ENCODE peak calls at places on chromosomes 13 and 19, in five cellular contexts. Q is kidney epithelial cell, P is M059J, O is brain pericyte, D is neural crest cell. S is an unnamed sample.
A peak's percentile ranks its signal among the peaks of the same experiment; 100 is the strongest.

GRCh38 chr13:41608779-41609178 is 151.4 kb downstream of the RGCC start:
- DNase-seq in Q (no peak), P (no peak), O (no peak), D (no peak), S (no peak)

GRCh38 chr19:1189419-1189818 is 15.4 kb upstream of the SBNO2 start:
- DNase-seq in Q (peak; percentile 82), P (peak; percentile 88), O (no peak), D (no peak), S (no peak)

GRCh38 chr19:16829822-16830289 is 658 bp downstream of the SIN3B start:
- DNase-seq in Q (no peak), P (no peak), O (no peak), D (no peak), S (no peak)

GRCh38 chr19:21439372-21439771 is 42.4 kb downstream of the ZNF493 start:
- DNase-seq in Q (no peak), P (no peak), O (no peak), D (no peak), S (no peak)

GRCh38 chr19:57587529-57587928 is 3.6 kb downstream of the ZIK1 start:
- DNase-seq in Q (no peak), P (peak; percentile 91), O (no peak), D (no peak), S (peak; percentile 85)

GRCh38 chr13:51995677-51996551 is 15.3 kb downstream of the ATP7B start:
- DNase-seq in Q (no peak), P (no peak), O (no peak), D (no peak), S (no peak)

GRCh38 chr13:111977184-111977516 is 89.8 kb upstream of the SOX1 start:
- DNase-seq in Q (no peak), P (no peak), O (no peak), D (no peak), S (no peak)

GRCh38 chr13:73465629-73465974 is 406.8 kb downstream of the KLF5 start:
- DNase-seq in Q (peak; percentile 23), P (peak; percentile 67), O (no peak), D (no peak), S (peak; percentile 55)

GRCh38 chr19:49528211-49528771 is 488 bp downstream of the RCN3 start:
- DNase-seq in Q (no peak), P (no peak), O (no peak), D (no peak), S (peak; percentile 90)

GRCh38 chr19:15779756-15780476 is 7.5 kb upstream of the OR10H5 start:
- DNase-seq in Q (no peak), P (peak; percentile 93), O (no peak), D (no peak), S (peak; percentile 9)

GRCh38 chr19:42850981-42851717 is 28.4 kb downstream of the PSG1 start:
- DNase-seq in Q (peak; percentile 96), P (peak; percentile 99), O (no peak), D (no peak), S (peak; percentile 99)

GRCh38 chr13:106302011-106302410 is 233.5 kb downstream of the EFNB2 start:
- DNase-seq in Q (no peak), P (no peak), O (no peak), D (no peak), S (no peak)

GRCh38 chr13:71870036-71870435 is 3.0 kb upstream of the DACH1 start:
- DNase-seq in Q (no peak), P (no peak), O (no peak), D (no peak), S (no peak)

GRCh38 chr13:110479648-110480047 is 81.9 kb downstream of the RAB20 start:
- DNase-seq in Q (no peak), P (no peak), O (no peak), D (no peak), S (no peak)

GRCh38 chr13:60398949-60399589 is 2.0 kb downstream of the TDRD3 start:
- DNase-seq in Q (no peak), P (peak; percentile 3), O (no peak), D (no peak), S (peak; percentile 1)

GRCh38 chr19:9916719-9917118 is 19.6 kb downstream of the OLFM2 start:
- DNase-seq in Q (no peak), P (no peak), O (no peak), D (no peak), S (no peak)

GRCh38 chr13:113429608-113429985 is 23.7 kb downstream of the ADPRHL1 start:
- DNase-seq in Q (no peak), P (no peak), O (no peak), D (no peak), S (no peak)

GRCh38 chr13:97502192-97502591 is 68.2 kb downstream of the RAP2A start:
- DNase-seq in Q (no peak), P (no peak), O (no peak), D (no peak), S (no peak)

GRCh38 chr13:102697929-102698648 is 3.2 kb upstream of the METTL21C start:
- DNase-seq in Q (no peak), P (no peak), O (no peak), D (no peak), S (no peak)

GRCh38 chr13:90492872-90493271 is 854.6 kb upstream of the MIR17HG start:
- DNase-seq in Q (no peak), P (no peak), O (no peak), D (no peak), S (no peak)

GRCh38 chr19:3276341-3276799 is 51.9 kb downstream of the CELF5 start:
- DNase-seq in Q (no peak), P (peak; percentile 43), O (no peak), D (no peak), S (peak; percentile 24)

GRCh38 chr13:26198116-26198515 is 24.0 kb downstream of the RNF6 start:
- DNase-seq in Q (no peak), P (no peak), O (no peak), D (no peak), S (no peak)

GRCh38 chr19:8571006-8571411 is 6.2 kb downstream of the MYO1F start:
- DNase-seq in Q (no peak), P (peak; percentile 88), O (no peak), D (no peak), S (peak; percentile 70)

GRCh38 chr13:38898481-38898880 is 92.2 kb downstream of the STOML3 start:
- DNase-seq in Q (no peak), P (no peak), O (no peak), D (no peak), S (no peak)

GRCh38 chr19:56840452-56841193 is at the start of the genes PEG3 and ZIM2:
- DNase-seq in Q (no peak), P (peak; percentile 43), O (no peak), D (no peak), S (no peak)

GRCh38 chr13:93689333-93689732 is 462.7 kb downstream of the GPC6 start:
- DNase-seq in Q (no peak), P (no peak), O (no peak), D (no peak), S (peak; percentile 65)

GRCh38 chr13:48636550-48636949 is 17.2 kb upstream of the CYSLTR2 start:
- DNase-seq in Q (no peak), P (peak; percentile 57), O (no peak), D (no peak), S (peak; percentile 47)

GRCh38 chr19:7790416-7790815 is 27.4 kb downstream of the CLEC4M start:
- DNase-seq in Q (no peak), P (no peak), O (no peak), D (no peak), S (no peak)

GRCh38 chr19:5697022-5697889 is 7.2 kb downstream of the RPL36 start:
- DNase-seq in Q (no peak), P (no peak), O (no peak), D (no peak), S (no peak)

GRCh38 chr19:33795370-33796163 is 1.1 kb upstream of the KCTD15 start:
- DNase-seq in Q (no peak), P (peak; percentile 90), O (peak; percentile 71), D (peak; percentile 85), S (peak; percentile 84)

S was measured in EL.